ENCODE peak calls at places on chromosomes 6 and 20, in six cellular contexts. G is IMR-90, F is gastrocnemius medialis, L is HepG2, V is body of pancreas, N is sigmoid colon. C is an unnamed sample.

GRCh38 chr20:38130687-38131587 is 34.1 kb downstream of the TGM2 start:
- DNase-seq in G (no peak), F (peak; percentile 4), L (no peak), V (no peak), N (peak; percentile 40), C (no peak)

GRCh38 chr6:12648171-12648570 is 68.4 kb upstream of the PHACTR1 start:
- DNase-seq in G (no peak), F (no peak), L (no peak), V (no peak), N (no peak), C (no peak)

GRCh38 chr6:91434135-91434534 is 847.3 kb upstream of the MAP3K7 start:
- DNase-seq in G (peak; percentile 42), F (no peak), L (no peak), V (no peak), N (no peak), C (no peak)

GRCh38 chr20:38372830-38373229 is 26.5 kb downstream of the LBP start:
- DNase-seq in G (no peak), F (no peak), L (no peak), V (no peak), N (no peak), C (no peak)

GRCh38 chr6:159640322-159640721 is 52.7 kb downstream of the SOD2 start:
- DNase-seq in G (no peak), F (no peak), L (no peak), V (peak; percentile 18), N (no peak), C (no peak)

GRCh38 chr6:113359155-113360140 is 497.7 kb upstream of the MARCKS start:
- DNase-seq in G (peak; percentile 73), F (no peak), L (no peak), V (no peak), N (no peak), C (no peak)

GRCh38 chr6:22928775-22929174 is 359.4 kb downstream of the HDGFL1 start:
- DNase-seq in G (no peak), F (no peak), L (no peak), V (no peak), N (no peak), C (no peak)

GRCh38 chr6:123771126-123771525 is 32.5 kb upstream of the NKAIN2 start:
- DNase-seq in G (no peak), F (no peak), L (no peak), V (no peak), N (no peak), C (no peak)

GRCh38 chr20:45293041-45294002 is 13.3 kb upstream of the RBPJL start:
- DNase-seq in G (peak; percentile 46), F (peak; percentile 55), L (peak; percentile 50), V (peak; percentile 88), N (peak; percentile 87), C (peak; percentile 71)

GRCh38 chr6:148611213-148611612 is 135.6 kb upstream of the UST start:
- DNase-seq in G (no peak), F (peak; percentile 90), L (no peak), V (peak; percentile 15), N (peak; percentile 92), C (no peak)

GRCh38 chr6:24126586-24127192 is 674 bp downstream of the NRSN1 start:
- DNase-seq in G (peak; percentile 22), F (no peak), L (peak; percentile 85), V (peak; percentile 35), N (no peak), C (peak; percentile 53)

GRCh38 chr6:138504764-138505689 is 5.7 kb upstream of the NHSL1 start:
- DNase-seq in G (no peak), F (no peak), L (no peak), V (no peak), N (no peak), C (no peak)

GRCh38 chr6:156827382-156827781 is 50.2 kb downstream of the ARID1B start:
- DNase-seq in G (no peak), F (peak; percentile 76), L (no peak), V (no peak), N (no peak), C (no peak)

GRCh38 chr6:103534814-103535213 is 1324.9 kb downstream of the HACE1 start:
- DNase-seq in G (no peak), F (no peak), L (no peak), V (no peak), N (no peak), C (no peak)

GRCh38 chr6:20211037-20211940 is 980 bp downstream of the MBOAT1 start:
- DNase-seq in G (peak; percentile 31), F (no peak), L (no peak), V (peak; percentile 18), N (no peak), C (peak; percentile 27)

GRCh38 chr20:53922901-53923314 is 147.5 kb downstream of the BCAS1 start:
- DNase-seq in G (no peak), F (no peak), L (no peak), V (no peak), N (no peak), C (no peak)

GRCh38 chr20:40072907-40073306 is 616.1 kb downstream of the MAFB start:
- DNase-seq in G (no peak), F (no peak), L (no peak), V (no peak), N (no peak), C (no peak)

GRCh38 chr6:100475554-100476325 is 11.0 kb upstream of the SIM1 start:
- DNase-seq in G (peak; percentile 22), F (no peak), L (no peak), V (no peak), N (no peak), C (no peak)

DNA sequence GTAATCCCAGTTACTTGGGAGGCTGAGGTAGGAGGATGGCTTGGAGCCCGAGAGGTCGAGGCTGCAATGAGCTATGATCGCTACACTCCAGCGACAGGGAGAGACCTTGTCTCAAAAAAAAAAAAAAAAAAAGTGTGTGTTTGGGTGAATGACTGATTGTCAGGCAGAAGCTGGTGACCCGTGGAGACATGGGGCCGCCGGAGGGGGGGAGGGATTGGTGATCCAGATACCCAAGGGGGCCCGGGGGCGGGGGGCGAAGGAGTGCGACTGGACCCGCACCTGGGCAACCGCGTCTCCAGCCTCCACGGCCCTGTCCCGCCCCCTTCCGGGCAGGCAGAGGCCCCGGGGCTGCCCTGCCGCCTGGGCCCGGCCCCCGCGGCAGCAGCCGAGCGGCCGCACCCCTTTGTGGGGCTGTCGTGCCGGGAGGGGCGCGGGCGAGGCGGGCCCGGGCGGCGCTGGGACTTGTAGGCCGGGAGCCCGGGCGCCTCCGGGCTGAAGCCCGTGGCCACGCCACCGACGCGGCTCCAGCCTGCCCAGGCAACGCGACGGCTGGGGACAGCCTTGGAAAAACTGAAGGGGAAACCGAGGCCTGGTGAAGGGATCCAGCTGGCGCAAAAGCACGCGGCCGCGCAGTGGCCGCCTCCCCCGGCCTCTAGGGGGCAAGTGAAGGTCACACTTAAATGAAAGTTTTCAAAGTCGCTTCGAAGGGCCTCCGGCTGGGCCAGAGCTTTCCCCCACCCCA is 2.1 kb upstream of the RBM38 start:
- DNase-seq in G (peak; percentile 15), F (peak; percentile 75), L (peak; percentile 56), V (peak; percentile 81), N (peak; percentile 92), C (no peak)
- TF ChIP-seq POLR2A in G (no peak), F (peak; percentile 67), L (peak; percentile 57), V (peak; percentile 47), N (peak; percentile 17), C (no peak)

GRCh38 chr6:27020553-27020880 is 227.0 kb upstream of the PRSS16 start:
- DNase-seq in G (no peak), F (no peak), L (no peak), V (no peak), N (no peak), C (no peak)

GRCh38 chr6:27025351-27025750 is 222.2 kb upstream of the PRSS16 start:
- DNase-seq in G (no peak), F (no peak), L (no peak), V (no peak), N (no peak), C (no peak)

GRCh38 chr6:27023664-27024063 is 223.8 kb upstream of the PRSS16 start:
- DNase-seq in G (no peak), F (no peak), L (no peak), V (no peak), N (no peak), C (no peak)

GRCh38 chr6:27016689-27017088 is 230.8 kb upstream of the PRSS16 start:
- DNase-seq in G (no peak), F (no peak), L (no peak), V (no peak), N (no peak), C (no peak)

DNA sequence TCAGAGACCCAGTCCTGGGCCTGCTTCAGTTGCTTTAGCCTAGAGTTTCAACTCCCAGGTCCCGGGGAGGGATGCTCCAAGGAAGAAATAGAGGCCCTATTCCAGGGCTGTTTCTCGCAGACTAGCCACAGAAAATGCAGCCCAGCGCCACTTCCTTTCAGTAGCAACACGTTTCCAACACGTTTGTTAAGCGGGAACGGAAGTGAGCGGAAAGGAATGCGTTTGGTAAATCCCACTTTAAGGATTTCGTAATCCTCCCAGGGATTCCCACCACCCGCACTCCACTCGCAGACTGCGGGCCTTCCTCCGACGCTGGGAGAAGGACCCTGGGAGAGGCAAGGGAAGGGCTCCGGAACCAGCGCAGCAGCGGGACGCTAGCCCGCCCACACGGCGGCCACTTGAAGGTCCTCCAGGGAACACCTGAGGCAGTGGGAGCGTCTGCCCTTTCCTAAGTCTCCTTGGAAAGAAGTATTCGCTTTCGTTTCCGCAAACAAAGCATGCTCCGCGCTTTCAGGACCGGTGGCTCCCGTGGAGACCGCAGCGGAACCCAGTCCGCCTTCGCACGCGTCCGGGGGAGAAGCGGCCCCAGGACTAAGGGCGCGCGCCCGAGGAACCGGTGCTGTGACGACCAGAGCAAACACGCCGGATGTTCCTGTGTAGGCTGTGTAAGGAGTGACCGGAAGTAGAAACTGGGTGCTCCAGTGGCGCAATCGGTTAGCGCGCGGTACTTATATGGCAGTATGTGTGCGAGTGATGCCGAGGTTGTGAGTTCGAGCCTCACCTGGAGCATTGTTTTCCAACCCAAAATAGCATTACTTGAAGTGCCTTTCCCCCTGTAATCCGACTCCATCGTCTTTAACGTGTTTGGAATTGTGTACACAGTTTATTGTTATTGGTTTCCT is 227.6 kb upstream of the PRSS16 start:
- DNase-seq in G (peak; percentile 93), F (peak; percentile 74), L (no peak), V (peak; percentile 89), N (peak; percentile 95), C (peak; percentile 61)
- TF ChIP-seq POLR2A in G (peak; percentile 74), F (peak; percentile 61), L (no peak), V (peak; percentile 88), N (peak; percentile 81), C (peak; percentile 85)

DNA sequence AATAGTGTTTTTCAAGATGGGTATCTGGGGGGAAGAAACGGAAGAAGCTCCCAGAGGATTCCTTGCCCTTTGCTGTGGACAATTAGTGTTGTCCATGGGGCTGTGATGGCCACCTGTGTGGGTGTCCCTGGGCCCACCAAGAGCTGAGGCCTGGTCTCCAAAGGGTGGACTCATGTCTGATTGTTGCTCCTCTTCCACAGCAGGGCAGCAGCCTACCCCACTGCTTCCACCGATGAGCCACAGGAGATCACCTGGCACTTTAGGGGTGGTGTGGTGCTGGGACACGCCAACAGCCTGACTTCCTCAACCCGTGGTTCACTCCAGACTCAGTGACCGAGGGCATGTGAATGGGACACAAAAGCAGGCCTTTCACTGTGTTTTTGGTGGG is 25.1 kb downstream of the PRPH2 start:
- DNase-seq in G (no peak), F (no peak), L (no peak), V (no peak), N (no peak), C (no peak)
- TF ChIP-seq POLR2A in G (no peak), F (no peak), L (no peak), V (no peak), N (no peak), C (no peak)

DNA sequence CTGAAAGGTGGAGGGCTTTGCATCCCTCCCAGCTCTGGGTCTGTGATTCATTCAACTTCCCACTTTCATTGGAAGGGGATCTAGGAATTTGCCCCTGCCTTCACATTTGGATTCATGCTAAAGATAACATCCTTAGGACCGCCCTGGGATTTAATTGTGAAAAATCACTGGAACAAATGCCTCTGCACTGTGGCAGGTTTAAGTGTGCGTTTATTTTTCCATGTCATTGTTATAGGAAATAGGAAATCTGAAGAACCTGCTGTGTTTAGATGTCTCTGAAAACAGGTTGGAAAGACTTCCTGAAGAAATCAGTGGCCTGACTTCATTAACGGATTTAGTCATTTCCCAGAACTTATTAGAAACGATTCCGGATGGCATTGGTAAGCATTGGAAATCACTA is 104.7 kb downstream of the LRRC1 start:
- DNase-seq in G (no peak), F (no peak), L (no peak), V (no peak), N (no peak), C (no peak)
- TF ChIP-seq POLR2A in G (no peak), F (no peak), L (no peak), V (no peak), N (no peak), C (no peak)